ENCODE peak calls at places on chromosomes 6 and 20, in seven cellular contexts. B, O, G, E, W, X and Q are unnamed samples.
A peak's percentile ranks its signal among the peaks of the same experiment; 100 is the strongest.

GRCh38 chr6:107682721-107683120 is 141.4 kb downstream of the SCML4 start:
- DNase-seq in B (no peak), O (no peak), G (no peak), E (no peak), W (no peak), X (no peak), Q (no peak)

GRCh38 chr20:49345538-49345937 is 67.7 kb upstream of the ZNFX1 start:
- DNase-seq in B (no peak), O (no peak), G (peak; percentile 70), E (no peak), W (peak; percentile 42), X (peak; percentile 5), Q (no peak)

GRCh38 chr20:23022849-23023248 is 12.3 kb upstream of the SSTR4 start:
- DNase-seq in B (no peak), O (no peak), G (no peak), E (no peak), W (no peak), X (no peak), Q (no peak)

GRCh38 chr20:57797401-57797800 is 87.6 kb upstream of the PMEPA1 start:
- DNase-seq in B (no peak), O (no peak), G (no peak), E (no peak), W (no peak), X (no peak), Q (no peak)

GRCh38 chr20:53595018-53595378 is 1.4 kb upstream of the ZNF217 start:
- DNase-seq in B (no peak), O (no peak), G (no peak), E (no peak), W (no peak), X (no peak), Q (no peak)

GRCh38 chr6:86107985-86108384 is 465.3 kb upstream of the SYNCRIP start:
- DNase-seq in B (no peak), O (no peak), G (no peak), E (no peak), W (no peak), X (no peak), Q (no peak)

GRCh38 chr20:54356726-54357235 is 118.6 kb upstream of the DOK5 start:
- DNase-seq in B (no peak), O (no peak), G (no peak), E (no peak), W (no peak), X (no peak), Q (no peak)

GRCh38 chr6:10030942-10031537 is 383.8 kb downstream of the TFAP2A start:
- DNase-seq in B (no peak), O (peak; percentile 21), G (peak; percentile 46), E (no peak), W (peak; percentile 16), X (no peak), Q (no peak)

GRCh38 chr6:27720607-27721580 is 191.3 kb downstream of the OR2B2 start:
- DNase-seq in B (no peak), O (no peak), G (no peak), E (no peak), W (peak; percentile 73), X (peak; percentile 56), Q (no peak)

GRCh38 chr20:37517371-37517748 is 3.7 kb upstream of the NNAT start:
- DNase-seq in B (no peak), O (no peak), G (no peak), E (no peak), W (no peak), X (no peak), Q (no peak)

GRCh38 chr6:135054238-135054574 is 416 bp downstream of the HBS1L start:
- DNase-seq in B (no peak), O (peak; percentile 0), G (peak; percentile 7), E (peak; percentile 1), W (no peak), X (no peak), Q (no peak)

GRCh38 chr20:37240337-37241055 is 21.1 kb downstream of the GHRH start:
- DNase-seq in B (no peak), O (no peak), G (no peak), E (no peak), W (peak; percentile 11), X (no peak), Q (no peak)

GRCh38 chr20:43559147-43559477 is 285 bp downstream of the SGK2 start:
- DNase-seq in B (no peak), O (no peak), G (no peak), E (no peak), W (no peak), X (no peak), Q (no peak)

GRCh38 chr20:44460795-44461141 is 14.9 kb upstream of the TTPAL start:
- DNase-seq in B (no peak), O (no peak), G (peak; percentile 46), E (no peak), W (peak; percentile 27), X (peak; percentile 31), Q (no peak)

GRCh38 chr6:137819740-137820139 is 47.3 kb upstream of the TNFAIP3 start:
- DNase-seq in B (no peak), O (no peak), G (no peak), E (no peak), W (no peak), X (no peak), Q (no peak)

GRCh38 chr20:34449674-34450592 is 66.3 kb upstream of the DYNLRB1 start:
- DNase-seq in B (no peak), O (no peak), G (no peak), E (no peak), W (no peak), X (no peak), Q (no peak)

GRCh38 chr6:63804381-63804956 is 168.9 kb downstream of the PHF3 start:
- DNase-seq in B (no peak), O (no peak), G (peak; percentile 18), E (no peak), W (peak; percentile 86), X (peak; percentile 12), Q (no peak)

GRCh38 chr6:137097057-137097456 is 52.3 kb upstream of the IL20RA start:
- DNase-seq in B (no peak), O (no peak), G (no peak), E (no peak), W (no peak), X (no peak), Q (no peak)

GRCh38 chr6:158009935-158010585 is 28.4 kb downstream of the SYNJ2 start:
- DNase-seq in B (no peak), O (no peak), G (no peak), E (no peak), W (no peak), X (no peak), Q (no peak)

GRCh38 chr6:154457046-154457713 is 53.3 kb downstream of the CNKSR3 start:
- DNase-seq in B (no peak), O (no peak), G (no peak), E (no peak), W (peak; percentile 64), X (no peak), Q (no peak)

GRCh38 chr6:162387723-162388382 is 339.7 kb downstream of the PRKN start:
- DNase-seq in B (no peak), O (no peak), G (no peak), E (no peak), W (no peak), X (no peak), Q (no peak)

GRCh38 chr6:170025341-170026271 is 265.3 kb downstream of the DLL1 start:
- DNase-seq in B (no peak), O (peak; percentile 96), G (no peak), E (no peak), W (peak; percentile 1), X (no peak), Q (no peak)

GRCh38 chr20:19094959-19095541 is 117.4 kb upstream of the SLC24A3 start:
- DNase-seq in B (no peak), O (no peak), G (no peak), E (no peak), W (no peak), X (no peak), Q (no peak)

GRCh38 chr20:31494131-31494530 is 19.0 kb downstream of the REM1 start:
- DNase-seq in B (no peak), O (no peak), G (peak; percentile 31), E (no peak), W (peak; percentile 49), X (peak; percentile 44), Q (no peak)

GRCh38 chr6:11318835-11319813 is 86.7 kb upstream of the NEDD9 start:
- DNase-seq in B (no peak), O (no peak), G (no peak), E (no peak), W (peak; percentile 12), X (no peak), Q (no peak)